ENCODE peak calls at places on chromosomes 13 and 19, in six cellular contexts. Z, Y, U, N, W and R are unnamed samples.

GRCh38 chr13:75363371-75363770 is 118.6 kb downstream of the TBC1D4 start:
- ATAC-seq in W (no peak), Z (no peak), U (no peak), N (no peak), Y (no peak), R (no peak)

GRCh38 chr13:24540236-24541126 is 27.9 kb upstream of the PARP4 start:
- ATAC-seq in Z (peak; percentile 99), N (peak; percentile 90), Y (peak; percentile 35), U (peak; percentile 98), W (peak; percentile 44), R (no peak)

GRCh38 chr13:109655206-109655600 is 131.2 kb downstream of the IRS2 start:
- ATAC-seq in Y (peak; percentile 65), W (no peak), Z (no peak), U (no peak), N (no peak), R (peak; percentile 48)

GRCh38 chr13:42971670-42972355 is 20.2 kb downstream of the EPSTI1 start:
- ATAC-seq in U (no peak), N (no peak), Y (no peak), W (peak; percentile 23), Z (no peak), R (no peak)

GRCh38 chr13:26062853-26063444 is 11.1 kb upstream of the SHISA2 start:
- ATAC-seq in W (peak; percentile 64), U (peak; percentile 69), N (peak; percentile 76), Y (peak; percentile 76), Z (peak; percentile 63), R (no peak)

GRCh38 chr13:51618626-51619025 is 34.4 kb downstream of the WDFY2 start:
- ATAC-seq in Z (no peak), U (no peak), W (no peak), N (no peak), Y (no peak), R (no peak)

GRCh38 chr19:52943884-52944643 is 18.6 kb downstream of the ZNF816 start:
- ATAC-seq in Z (no peak), Y (no peak), N (no peak), U (no peak), W (no peak), R (no peak)

GRCh38 chr19:14619404-14619803 is 36.5 kb downstream of the CLEC17A start:
- ATAC-seq in W (no peak), N (no peak), Z (no peak), U (no peak), Y (no peak), R (no peak)

GRCh38 chr13:51452391-51453307 is at the start of gene INTS6:
- ATAC-seq in W (peak; percentile 84), N (peak; percentile 75), U (peak; percentile 91), Y (peak; percentile 94), Z (peak; percentile 86), R (peak; percentile 95)

GRCh38 chr19:46654621-46655152 is 6.3 kb downstream of the DACT3 start:
- ATAC-seq in W (peak; percentile 74), Y (no peak), Z (no peak), N (peak; percentile 43), U (no peak), R (peak; percentile 54)

GRCh38 chr13:25224151-25224550 is 52.1 kb upstream of the AMER2 start:
- ATAC-seq in Z (no peak), U (no peak), W (no peak), N (no peak), Y (no peak), R (no peak)

GRCh38 chr19:42068756-42069571 is 1.0 kb downstream of the GRIK5 start:
- ATAC-seq in Z (no peak), U (peak; percentile 3), W (no peak), Y (no peak), N (no peak), R (peak; percentile 34)

GRCh38 chr19:41859618-41860418 is at the start of gene RPS19:
- ATAC-seq in Y (peak; percentile 97), U (peak; percentile 92), W (peak; percentile 89), Z (peak; percentile 93), N (peak; percentile 90), R (peak; percentile 95)

GRCh38 chr19:9431475-9431874 is 3.9 kb downstream of the ZNF266 start:
- ATAC-seq in Z (peak; percentile 42), N (no peak), W (no peak), U (no peak), Y (no peak), R (no peak)

GRCh38 chr19:30374791-30375650 is 2.8 kb downstream of the ZNF536 start:
- ATAC-seq in W (no peak), N (no peak), U (no peak), Z (no peak), Y (no peak), R (no peak)

GRCh38 chr19:38443458-38444001 is 10.0 kb downstream of the RYR1 start:
- ATAC-seq in Z (no peak), Y (no peak), W (no peak), N (no peak), U (peak; percentile 31), R (no peak)

GRCh38 chr13:109156181-109156935 is 526.9 kb downstream of the MYO16 start:
- ATAC-seq in N (no peak), Z (no peak), U (peak; percentile 74), W (no peak), Y (peak; percentile 20), R (peak; percentile 74)

GRCh38 chr13:102402292-102402691 is 444 bp upstream of the FGF14 start:
- ATAC-seq in N (no peak), W (peak; percentile 62), Y (peak; percentile 80), U (peak; percentile 66), Z (peak; percentile 53), R (peak; percentile 67)

DNA sequence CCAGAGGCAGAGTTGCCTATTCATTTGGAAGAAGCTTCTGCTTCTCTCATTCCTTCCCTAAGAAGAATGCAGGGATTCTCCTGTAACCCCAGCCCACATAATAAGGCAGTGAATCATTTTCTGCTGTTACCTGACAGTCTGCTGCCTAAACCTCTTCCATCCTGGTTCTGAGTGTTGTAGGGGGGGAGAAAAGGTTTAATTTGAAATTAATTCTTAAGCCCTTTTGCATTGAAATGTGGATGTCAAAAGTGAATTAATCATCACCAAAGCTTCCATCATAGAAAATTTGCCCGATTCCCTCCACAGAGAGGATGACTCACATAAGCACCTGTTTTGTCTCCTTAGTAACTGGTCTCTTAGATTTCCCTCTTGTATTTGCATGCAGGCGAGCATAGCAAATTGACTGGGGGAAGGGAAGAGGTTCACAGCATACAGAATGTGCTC is 146.7 kb upstream of the FNDC3A start:
- ATAC-seq in Y (no peak), N (no peak), W (no peak), Z (no peak), U (peak; percentile 34), R (no peak)
- TF ChIP-seq EP300 in Y (no peak), N (no peak), W (no peak), Z (no peak), U (no peak), R (no peak)

GRCh38 chr13:70795484-70795883 is 687.2 kb upstream of the KLHL1 start:
- ATAC-seq in U (no peak), Y (no peak), W (peak; percentile 35), Z (no peak), N (peak; percentile 71), R (no peak)

DNA sequence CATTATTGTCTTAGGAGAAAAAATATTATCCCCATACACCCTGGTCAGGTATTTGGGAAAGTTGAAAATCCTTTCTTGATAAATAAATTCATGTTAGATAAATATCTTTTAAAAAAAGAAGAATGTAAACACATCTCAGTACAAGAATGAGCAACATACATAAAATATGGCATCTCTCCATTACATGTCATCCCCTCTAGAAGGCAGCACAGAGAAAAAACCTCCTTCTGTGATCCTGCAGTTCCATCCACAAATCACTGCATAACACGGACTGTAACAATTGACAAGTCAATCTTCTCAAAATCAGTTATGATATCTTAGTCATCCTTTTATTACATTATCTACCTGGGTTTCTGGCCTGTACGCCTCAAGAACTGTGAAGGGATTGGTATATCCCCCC is 683.9 kb upstream of the KLHL1 start:
- ATAC-seq in U (no peak), N (peak; percentile 71), Z (no peak), Y (no peak), W (no peak), R (no peak)
- TF ChIP-seq CTCF in U (no peak), N (peak; percentile 21), Z (no peak), Y (no peak), W (no peak), R (no peak)

GRCh38 chr13:40401911-40402776 is 264.3 kb downstream of the FOXO1 start:
- ATAC-seq in Z (peak; percentile 89), U (peak; percentile 88), W (peak; percentile 98), N (peak; percentile 88), Y (peak; percentile 98), R (peak; percentile 96)
- TF ChIP-seq EP300 in Z (no peak), U (peak; percentile 30), W (peak; percentile 16), N (no peak), Y (no peak), R (no peak)

GRCh38 chr19:35045667-35046300 is 4.3 kb downstream of the HPN start:
- ATAC-seq in N (no peak), U (peak; percentile 89), W (peak; percentile 93), Y (peak; percentile 9), Z (peak; percentile 77), R (peak; percentile 24)
- TF ChIP-seq CTCF in N (peak; percentile 31), U (peak; percentile 42), W (peak; percentile 60), Y (peak; percentile 37), Z (peak; percentile 64), R (no peak)

DNA sequence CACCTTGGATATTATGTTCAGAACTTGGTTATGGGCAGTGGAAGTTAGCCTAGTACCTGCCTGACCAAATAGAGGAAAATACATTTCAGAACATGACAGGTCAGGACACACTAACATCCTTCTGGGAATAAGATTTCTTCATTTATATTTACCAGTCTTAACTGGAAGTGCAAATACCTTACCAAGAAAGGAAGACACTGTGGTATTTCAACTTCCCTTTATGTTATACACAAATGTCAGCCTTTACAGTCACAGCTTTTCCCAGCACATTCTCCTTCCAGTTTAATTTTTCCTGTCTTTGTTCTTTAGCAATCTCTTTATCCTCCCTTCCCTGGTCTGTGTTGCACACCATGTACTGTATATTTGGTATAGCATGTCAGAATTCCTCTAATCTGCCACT is 124.1 kb upstream of the STARD13 start:
- ATAC-seq in N (no peak), Z (no peak), W (no peak), Y (no peak), U (no peak), R (peak; percentile 25)
- TF ChIP-seq EP300 in N (no peak), Z (no peak), W (no peak), Y (no peak), U (no peak), R (no peak)

GRCh38 chr13:101035119-101035620 is 360.6 kb upstream of the TMTC4 start:
- ATAC-seq in N (no peak), W (no peak), Z (no peak), U (no peak), Y (no peak), R (no peak)
- TF ChIP-seq CTCF in N (no peak), W (no peak), Z (no peak), U (no peak), Y (no peak), R (no peak)

DNA sequence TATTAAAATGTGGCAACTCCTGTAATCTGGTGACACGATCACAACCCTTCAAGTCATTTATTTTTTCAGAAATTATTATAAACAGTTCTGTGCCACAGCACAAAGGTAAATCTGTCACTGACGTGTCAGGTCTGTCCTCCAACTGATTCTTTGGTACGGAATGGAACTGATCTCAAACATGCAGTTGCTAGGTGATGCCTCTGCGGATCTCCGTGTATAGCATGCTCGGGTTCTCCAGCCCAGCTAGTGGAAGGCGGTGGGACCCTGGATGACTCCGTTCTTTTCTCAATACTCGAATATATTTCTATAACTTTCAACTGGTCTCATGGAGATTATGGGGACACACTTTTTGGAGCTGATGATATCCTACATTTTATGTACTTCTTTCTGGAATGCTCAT is 11.0 kb downstream of the RANBP3 start:
- ATAC-seq in Y (no peak), Z (no peak), W (no peak), U (no peak), N (no peak), R (no peak)
- TF ChIP-seq EP300 in Y (no peak), Z (no peak), W (no peak), U (no peak), N (no peak), R (no peak)